ENCODE peak calls at places on chromosomes 1 and 21, in six cellular contexts. C, G, B, Z, N and R are unnamed samples. For H3K9me3, the result is how much of the 10 kb centered on the place peaks cover.

GRCh38 chr1:231660198-231660597 is 33.6 kb downstream of the DISC1 start:
- DNase-seq in N (no peak), B (no peak), G (no peak), Z (no peak), C (no peak), R (no peak)

GRCh38 chr21:16468191-16468590 is 738.4 kb downstream of the USP25 start:
- DNase-seq in G (no peak), B (no peak), N (no peak), Z (no peak), C (no peak), R (no peak)

GRCh38 chr21:42409366-42409765 is 5.7 kb downstream of the UBASH3A start:
- DNase-seq in G (no peak), C (no peak), Z (no peak), B (no peak), N (no peak), R (no peak)

GRCh38 chr21:35467536-35467935 is 418.4 kb upstream of the RUNX1 start:
- DNase-seq in G (no peak), C (no peak), N (no peak), B (no peak), Z (no peak), R (no peak)

GRCh38 chr1:232407120-232407519 is 222.8 kb downstream of the SIPA1L2 start:
- DNase-seq in C (no peak), G (no peak), B (no peak), N (no peak), Z (no peak), R (no peak)

GRCh38 chr1:23421752-23422312 is 2.7 kb downstream of the TCEA3 start:
- DNase-seq in N (no peak), G (no peak), C (no peak), Z (no peak), B (no peak), R (no peak)

GRCh38 chr1:54325705-54326461 is 80.3 kb downstream of the SSBP3 start:
- DNase-seq in B (peak), N (no peak), Z (no peak), C (no peak), G (no peak), R (no peak)

GRCh38 chr1:162406811-162407210 is 5.1 kb downstream of the SH2D1B start:
- DNase-seq in B (no peak), C (no peak), N (no peak), Z (no peak), G (no peak), R (no peak)

DNA sequence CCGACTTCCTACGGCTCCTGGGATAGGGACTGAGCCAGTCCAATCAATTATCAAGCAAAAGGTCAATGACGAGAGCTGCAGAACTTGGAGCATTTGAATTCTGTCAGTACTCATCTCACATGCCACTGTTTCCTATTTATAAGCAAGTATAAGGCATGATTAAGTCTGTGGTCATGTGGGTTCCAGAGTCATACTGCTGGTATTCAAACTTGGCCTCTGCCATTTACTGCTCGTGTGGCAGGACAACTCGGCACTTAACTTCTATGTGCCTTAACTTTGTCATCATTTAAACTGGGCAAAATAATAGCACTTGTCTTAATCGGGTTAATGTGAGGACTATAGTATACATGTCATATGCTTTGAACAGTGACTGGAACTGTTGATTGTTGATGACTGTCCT is 44.9 kb upstream of the TNFSF18 start:
- DNase-seq in B (no peak), C (no peak), Z (no peak), N (no peak), G (no peak), R (no peak)
- TF ChIP-seq CTCF in B (no peak), C (no peak), Z (no peak), N (no peak), G (no peak), R (no peak)

GRCh38 chr1:187114788-187115187 is 286.0 kb downstream of the PLA2G4A start:
- DNase-seq in Z (no peak), C (no peak), B (no peak), N (no peak), G (no peak), R (no peak)
- H3K9me3 ChIP-seq in Z (under half), C (under half), B (under half), N (under half), G (under half), R (under half)

GRCh38 chr21:37449302-37449937 is 82.8 kb downstream of the DYRK1A start:
- DNase-seq in Z (no peak), C (no peak), N (no peak), B (no peak), G (no peak), R (no peak)
- H3K27ac ChIP-seq in Z (no peak), C (no peak), N (no peak), B (no peak), G (peak), R (no peak)

DNA sequence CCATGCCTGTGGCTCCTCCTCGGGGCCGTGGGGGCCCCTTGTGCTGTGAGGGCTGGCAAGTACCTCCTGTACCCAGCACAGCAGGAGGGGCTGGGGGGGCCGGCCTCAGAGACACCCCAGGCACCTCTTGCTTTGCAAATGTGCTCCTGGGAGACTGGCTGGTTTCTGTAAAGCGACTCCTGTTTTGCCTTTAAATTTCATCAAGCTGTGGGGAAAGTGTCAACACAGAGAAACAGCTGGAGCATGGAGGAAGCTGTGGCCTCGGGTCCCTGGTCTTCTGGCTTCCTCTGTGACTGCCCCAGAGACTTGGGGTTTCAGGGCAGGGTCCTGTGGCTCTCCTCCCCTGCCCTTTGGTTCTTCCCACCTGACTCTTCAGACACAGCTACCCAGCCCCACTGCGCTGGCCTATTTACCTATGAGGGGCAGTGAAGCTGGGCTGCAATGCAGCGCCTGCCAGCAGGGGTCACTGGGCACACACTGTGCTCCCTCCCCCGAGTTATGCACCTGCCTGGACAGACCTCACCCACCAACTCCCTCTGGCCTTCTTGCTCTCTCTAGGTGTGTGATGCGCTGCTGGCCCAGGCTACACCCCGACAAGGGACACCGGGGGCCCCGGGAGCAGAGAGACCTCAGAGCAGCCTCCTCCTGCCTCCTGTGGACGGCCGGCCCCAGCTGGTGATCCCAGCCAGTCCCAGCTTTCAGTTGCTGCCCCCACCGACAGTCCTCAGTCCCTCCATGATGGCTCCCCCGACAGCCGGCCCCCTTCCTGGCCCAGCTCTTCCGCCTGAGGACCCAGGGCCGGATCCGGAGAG is 17.6 kb upstream of the PEX10 start:
- DNase-seq in Z (no peak), N (no peak), C (no peak), B (no peak), G (no peak), R (no peak)
- TF ChIP-seq CTCF in Z (peak), N (peak), C (no peak), B (no peak), G (no peak), R (no peak)

DNA sequence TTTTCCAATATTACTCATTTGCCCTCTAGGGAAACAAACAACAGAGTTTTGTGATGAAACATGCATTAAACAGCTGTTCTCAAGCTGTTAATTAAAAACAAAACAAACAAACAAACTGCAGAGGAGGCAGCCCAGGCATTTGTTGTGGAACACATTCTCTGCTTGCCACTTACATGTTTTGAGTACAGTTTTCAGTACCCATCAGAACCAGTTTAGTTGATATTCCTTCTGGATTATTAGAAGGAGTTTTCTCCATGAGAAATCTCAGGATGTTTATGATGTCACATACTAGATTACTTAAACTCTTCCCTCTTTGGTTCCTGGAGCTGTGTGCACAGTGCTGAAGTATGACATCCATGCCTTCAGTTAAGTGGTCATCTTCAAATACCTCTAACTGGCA is at the start of gene OR2T6:
- DNase-seq in Z (no peak), G (no peak), B (no peak), N (no peak), C (no peak), R (no peak)
- H3K9me3 ChIP-seq in Z (under half), G (under half), B (under half), N (under half), C (under half), R (under half)